ENCODE peak calls at places on chromosome 7, in nine cellular contexts. D is dermis microvascular lymphatic vessel endothelial cell; V is KBM-7; U is activated CD4-positive, alpha-beta T cell treated with anti-CD3 and anti-CD28 coated beads, Interleukin-2, amount 50 U/mL, for 48 hours; X is WTC11; N is ELR; Y is Caco-2; I is transverse colon; C is cardiac septum. R is an unnamed sample.

GRCh38 chr7:22094413-22095304 is 149.0 kb upstream of the CDCA7L start:
- DNase-seq in D (no peak), V (no peak), U (no peak), X (no peak), N (peak), Y (no peak), I (no peak), C (no peak), R (no peak)

GRCh38 chr7:131689662-131690234 is 133.3 kb upstream of the PODXL start:
- DNase-seq in D (no peak), V (no peak), U (no peak), X (no peak), N (no peak), Y (no peak), I (no peak), C (no peak), R (peak)

GRCh38 chr7:51344406-51344805 is 27.8 kb upstream of the COBL start:
- DNase-seq in D (no peak), V (no peak), U (no peak), X (no peak), N (no peak), Y (peak), I (no peak), C (no peak), R (no peak)

GRCh38 chr7:50166997-50167961 is 74.2 kb upstream of the ZPBP start:
- DNase-seq in D (no peak), V (no peak), U (no peak), X (no peak), N (no peak), Y (no peak), I (no peak), C (no peak), R (no peak)

GRCh38 chr7:149788300-149788851 is 15.0 kb upstream of the ZNF467 start:
- DNase-seq in D (no peak), V (no peak), U (no peak), X (no peak), N (no peak), Y (no peak), I (no peak), C (no peak), R (no peak)

GRCh38 chr7:27459021-27459728 is 203.5 kb downstream of the HIBADH start:
- DNase-seq in D (no peak), V (no peak), U (no peak), X (no peak), N (peak), Y (no peak), I (no peak), C (no peak), R (no peak)

GRCh38 chr7:23332881-23333612 is 33.9 kb downstream of the MALSU1 start:
- DNase-seq in D (peak), V (no peak), U (no peak), X (no peak), N (no peak), Y (no peak), I (no peak), C (no peak), R (no peak)

GRCh38 chr7:51029586-51030230 is 247.0 kb upstream of the GRB10 start:
- DNase-seq in D (peak), V (no peak), U (no peak), X (no peak), N (peak), Y (no peak), I (no peak), C (no peak), R (no peak)

GRCh38 chr7:151840088-151840910 is 36.6 kb downstream of the PRKAG2 start:
- DNase-seq in D (no peak), V (no peak), U (no peak), X (no peak), N (no peak), Y (no peak), I (no peak), C (no peak), R (no peak)

GRCh38 chr7:75987026-75987804 is 7.2 kb downstream of the TMEM120A start:
- DNase-seq in D (no peak), V (no peak), U (no peak), X (no peak), N (no peak), Y (no peak), I (no peak), C (no peak), R (no peak)

GRCh38 chr7:24773646-24774045 is 16.4 kb upstream of the GSDME start:
- DNase-seq in D (no peak), V (no peak), U (no peak), X (no peak), N (no peak), Y (no peak), I (no peak), C (no peak), R (no peak)

GRCh38 chr7:133401225-133401624 is 148.3 kb downstream of the EXOC4 start:
- DNase-seq in D (no peak), V (no peak), U (no peak), X (no peak), N (no peak), Y (no peak), I (no peak), C (no peak), R (no peak)

GRCh38 chr7:149817836-149818535 is 20.2 kb upstream of the ZNF862 start:
- DNase-seq in D (no peak), V (no peak), U (no peak), X (no peak), N (no peak), Y (no peak), I (no peak), C (no peak), R (no peak)

GRCh38 chr7:53350241-53350640 is 314.8 kb downstream of the POM121L12 start:
- DNase-seq in D (no peak), V (peak), U (peak), X (peak), N (no peak), Y (peak), I (peak), C (no peak), R (peak)

GRCh38 chr7:128082431-128082830 is 51.2 kb upstream of the LRRC4 start:
- DNase-seq in D (no peak), V (no peak), U (no peak), X (no peak), N (no peak), Y (no peak), I (no peak), C (no peak), R (no peak)

GRCh38 chr7:26664735-26665420 is 199.5 kb downstream of the SKAP2 start:
- DNase-seq in D (peak), V (peak), U (peak), X (no peak), N (peak), Y (peak), I (peak), C (no peak), R (no peak)

R was measured in Karpas-422.